ENCODE peak calls at places on chromosome 6, in four cellular contexts. V is hippocampal formation, U is choroid plexus epithelial cell, O is NCI-H1092 treated with DMSO at 0.1 percent for 48 hours. C is an unnamed sample.

GRCh38 chr6:6332240-6332639 is 11.8 kb upstream of the F13A1 start:
- DNase-seq in V (no peak), U (no peak), O (no peak), C (peak; percentile 20)

GRCh38 chr6:166540631-166541331 is 45.7 kb downstream of the RAMACL start:
- DNase-seq in V (no peak), U (no peak), O (no peak), C (no peak)

GRCh38 chr6:83480470-83480869 is 31.9 kb upstream of the PRSS35 start:
- DNase-seq in V (no peak), U (no peak), O (no peak), C (no peak)

GRCh38 chr6:168165373-168165772 is 86.4 kb upstream of the FRMD1 start:
- DNase-seq in V (no peak), U (no peak), O (no peak), C (no peak)

GRCh38 chr6:141677598-141678211 is 455.0 kb upstream of the GJE1 start:
- DNase-seq in V (no peak), U (peak; percentile 73), O (peak; percentile 10), C (no peak)

GRCh38 chr6:150072201-150072600 is 3.3 kb upstream of the ULBP3 start:
- DNase-seq in V (no peak), U (no peak), O (no peak), C (no peak)

GRCh38 chr6:33095681-33096080 is 19.9 kb downstream of the HLA-DPB1 start:
- DNase-seq in V (no peak), U (no peak), O (no peak), C (no peak)

GRCh38 chr6:34973547-34974248 is 84.6 kb downstream of the ANKS1A start:
- DNase-seq in V (no peak), U (peak; percentile 28), O (no peak), C (no peak)

GRCh38 chr6:71602385-71602949 is 283.9 kb upstream of the RIMS1 start:
- DNase-seq in V (no peak), U (no peak), O (no peak), C (no peak)

GRCh38 chr6:136035378-136036070 is 184.0 kb downstream of the PDE7B start:
- DNase-seq in V (no peak), U (peak; percentile 77), O (no peak), C (no peak)

GRCh38 chr6:7725849-7726415 is at the start of gene BMP6:
- DNase-seq in V (peak; percentile 72), U (peak; percentile 86), O (peak; percentile 38), C (peak; percentile 95)

GRCh38 chr6:111988926-111989325 is 65.0 kb upstream of the CCN6 start:
- DNase-seq in V (no peak), U (no peak), O (no peak), C (no peak)

GRCh38 chr6:121794630-121795029 is 359.2 kb downstream of the GJA1 start:
- DNase-seq in V (no peak), U (peak; percentile 94), O (no peak), C (no peak)

GRCh38 chr6:37819802-37820712 is 530 bp downstream of the ZFAND3 start:
- DNase-seq in V (no peak), U (peak; percentile 45), O (peak; percentile 2), C (peak; percentile 69)

GRCh38 chr6:12537389-12537788 is 179.2 kb upstream of the PHACTR1 start:
- DNase-seq in V (no peak), U (peak; percentile 35), O (no peak), C (no peak)

GRCh38 chr6:113970808-113971676 is at the start of gene HDAC2:
- DNase-seq in V (peak; percentile 90), U (peak; percentile 80), O (peak; percentile 91), C (peak; percentile 86)

GRCh38 chr6:108712946-108713345 is 135.3 kb upstream of the ARMC2 start:
- DNase-seq in V (no peak), U (no peak), O (no peak), C (no peak)

GRCh38 chr6:134060491-134061106 is 8.2 kb upstream of the SLC2A12 start:
- DNase-seq in V (no peak), U (peak; percentile 54), O (no peak), C (no peak)

GRCh38 chr6:118387921-118388701 is 160.0 kb upstream of the PLN start:
- DNase-seq in V (no peak), U (peak; percentile 94), O (no peak), C (no peak)

GRCh38 chr6:68473433-68474210 is 161.5 kb upstream of the ADGRB3 start:
- DNase-seq in V (no peak), U (peak; percentile 24), O (no peak), C (no peak)

C was measured in testis.